ENCODE peak calls at places on chromosomes 13 and 19, in nine cellular contexts. One of them, this sample, is unnamed.

GRCh38 chr19:35357867-35358573 is at the start of gene FFAR3:
- DNase-seq in stimulated activated CD4-positive, alpha-beta T cell treated with anti-CD3 and anti-CD28 coated beads, Interleukin-4, amount 100 ng/mL, for 48 hours: no peak
- DNase-seq in PC-3: no peak
- DNase-seq in CD4-positive, alpha-beta memory T cell: no peak
- DNase-seq in NCI-H1092: no peak
- DNase-seq in CD8-positive, alpha-beta memory T cell: no peak
- DNase-seq in activated naive CD4-positive, alpha-beta T cell treated with anti-CD3 and anti-CD28 coated beads, Interleukin-2, amount 50 U/mL, for 72 hours: no peak
- DNase-seq in RKO: no peak
- DNase-seq in spleen: peak
- DNase-seq in this sample: no peak

GRCh38 chr13:85473144-85473543 is 326.1 kb downstream of the SLITRK6 start:
- DNase-seq in stimulated activated CD4-positive, alpha-beta T cell treated with anti-CD3 and anti-CD28 coated beads, Interleukin-4, amount 100 ng/mL, for 48 hours: no peak
- DNase-seq in PC-3: no peak
- DNase-seq in CD4-positive, alpha-beta memory T cell: no peak
- DNase-seq in NCI-H1092: no peak
- DNase-seq in CD8-positive, alpha-beta memory T cell: no peak
- DNase-seq in activated naive CD4-positive, alpha-beta T cell treated with anti-CD3 and anti-CD28 coated beads, Interleukin-2, amount 50 U/mL, for 72 hours: no peak
- DNase-seq in RKO: no peak
- DNase-seq in spleen: no peak
- DNase-seq in this sample: no peak

GRCh38 chr13:75432045-75432444 is 49.9 kb downstream of the TBC1D4 start:
- DNase-seq in stimulated activated CD4-positive, alpha-beta T cell treated with anti-CD3 and anti-CD28 coated beads, Interleukin-4, amount 100 ng/mL, for 48 hours: no peak
- DNase-seq in PC-3: no peak
- DNase-seq in CD4-positive, alpha-beta memory T cell: no peak
- DNase-seq in NCI-H1092: no peak
- DNase-seq in CD8-positive, alpha-beta memory T cell: no peak
- DNase-seq in activated naive CD4-positive, alpha-beta T cell treated with anti-CD3 and anti-CD28 coated beads, Interleukin-2, amount 50 U/mL, for 72 hours: no peak
- DNase-seq in RKO: no peak
- DNase-seq in spleen: no peak
- DNase-seq in this sample: no peak

GRCh38 chr19:9295411-9295849 is 14.2 kb downstream of the ZNF699 start:
- DNase-seq in stimulated activated CD4-positive, alpha-beta T cell treated with anti-CD3 and anti-CD28 coated beads, Interleukin-4, amount 100 ng/mL, for 48 hours: no peak
- DNase-seq in PC-3: no peak
- DNase-seq in CD4-positive, alpha-beta memory T cell: no peak
- DNase-seq in NCI-H1092: no peak
- DNase-seq in CD8-positive, alpha-beta memory T cell: no peak
- DNase-seq in activated naive CD4-positive, alpha-beta T cell treated with anti-CD3 and anti-CD28 coated beads, Interleukin-2, amount 50 U/mL, for 72 hours: no peak
- DNase-seq in RKO: no peak
- DNase-seq in spleen: no peak
- DNase-seq in this sample: no peak

GRCh38 chr13:68551701-68552522 is 1321.8 kb upstream of the PCDH9 start:
- DNase-seq in stimulated activated CD4-positive, alpha-beta T cell treated with anti-CD3 and anti-CD28 coated beads, Interleukin-4, amount 100 ng/mL, for 48 hours: no peak
- DNase-seq in PC-3: peak
- DNase-seq in CD4-positive, alpha-beta memory T cell: no peak
- DNase-seq in NCI-H1092: no peak
- DNase-seq in CD8-positive, alpha-beta memory T cell: no peak
- DNase-seq in activated naive CD4-positive, alpha-beta T cell treated with anti-CD3 and anti-CD28 coated beads, Interleukin-2, amount 50 U/mL, for 72 hours: no peak
- DNase-seq in RKO: peak
- DNase-seq in spleen: no peak
- DNase-seq in this sample: no peak

GRCh38 chr19:39506944-39507714 is 7.8 kb upstream of the SELENOV start:
- DNase-seq in stimulated activated CD4-positive, alpha-beta T cell treated with anti-CD3 and anti-CD28 coated beads, Interleukin-4, amount 100 ng/mL, for 48 hours: peak
- DNase-seq in PC-3: peak
- DNase-seq in CD4-positive, alpha-beta memory T cell: peak
- DNase-seq in NCI-H1092: no peak
- DNase-seq in CD8-positive, alpha-beta memory T cell: no peak
- DNase-seq in activated naive CD4-positive, alpha-beta T cell treated with anti-CD3 and anti-CD28 coated beads, Interleukin-2, amount 50 U/mL, for 72 hours: no peak
- DNase-seq in RKO: no peak
- DNase-seq in spleen: peak
- DNase-seq in this sample: peak

GRCh38 chr13:28607187-28607955 is 51.6 kb upstream of the POMP start:
- DNase-seq in stimulated activated CD4-positive, alpha-beta T cell treated with anti-CD3 and anti-CD28 coated beads, Interleukin-4, amount 100 ng/mL, for 48 hours: no peak
- DNase-seq in PC-3: no peak
- DNase-seq in CD4-positive, alpha-beta memory T cell: no peak
- DNase-seq in NCI-H1092: no peak
- DNase-seq in CD8-positive, alpha-beta memory T cell: no peak
- DNase-seq in activated naive CD4-positive, alpha-beta T cell treated with anti-CD3 and anti-CD28 coated beads, Interleukin-2, amount 50 U/mL, for 72 hours: no peak
- DNase-seq in RKO: no peak
- DNase-seq in spleen: no peak
- DNase-seq in this sample: no peak

GRCh38 chr13:29859971-29860370 is 9.6 kb upstream of the UBL3 start:
- DNase-seq in stimulated activated CD4-positive, alpha-beta T cell treated with anti-CD3 and anti-CD28 coated beads, Interleukin-4, amount 100 ng/mL, for 48 hours: no peak
- DNase-seq in PC-3: peak
- DNase-seq in CD4-positive, alpha-beta memory T cell: no peak
- DNase-seq in NCI-H1092: no peak
- DNase-seq in CD8-positive, alpha-beta memory T cell: no peak
- DNase-seq in activated naive CD4-positive, alpha-beta T cell treated with anti-CD3 and anti-CD28 coated beads, Interleukin-2, amount 50 U/mL, for 72 hours: no peak
- DNase-seq in RKO: peak
- DNase-seq in spleen: no peak
- DNase-seq in this sample: no peak

GRCh38 chr19:3950871-3951861 is 18.3 kb downstream of the NMRK2 start:
- DNase-seq in stimulated activated CD4-positive, alpha-beta T cell treated with anti-CD3 and anti-CD28 coated beads, Interleukin-4, amount 100 ng/mL, for 48 hours: no peak
- DNase-seq in PC-3: no peak
- DNase-seq in CD4-positive, alpha-beta memory T cell: no peak
- DNase-seq in NCI-H1092: no peak
- DNase-seq in CD8-positive, alpha-beta memory T cell: no peak
- DNase-seq in activated naive CD4-positive, alpha-beta T cell treated with anti-CD3 and anti-CD28 coated beads, Interleukin-2, amount 50 U/mL, for 72 hours: no peak
- DNase-seq in RKO: no peak
- DNase-seq in spleen: peak
- DNase-seq in this sample: no peak